ENCODE peak calls at places on chromosomes 2 and 18, in seven cellular contexts. M is tibial artery, E is sigmoid colon, H is epithelial cell of esophagus, Q is bronchial epithelial cell, Y is cardiac fibroblast, C is choroid plexus epithelial cell. S is an unnamed sample.

GRCh38 chr2:44680424-44680971 is 261.0 kb upstream of the SIX3 start:
- DNase-seq in M (no peak), H (no peak), E (no peak), Y (no peak), C (no peak), Q (no peak), S (no peak)

GRCh38 chr2:191020742-191021381 is 6.9 kb upstream of the STAT1 start:
- DNase-seq in C (peak), Q (peak), E (peak), M (peak), H (peak), Y (peak), S (no peak)

GRCh38 chr2:179545024-179545423 is 280.4 kb upstream of the SESTD1 start:
- DNase-seq in Q (no peak), E (no peak), Y (no peak), M (no peak), H (no peak), C (no peak), S (no peak)

GRCh38 chr2:133633851-133634250 is 65.6 kb upstream of the NCKAP5 start:
- DNase-seq in Y (peak), H (peak), E (no peak), C (peak), Q (peak), M (no peak), S (no peak)

GRCh38 chr2:102238039-102238756 is 51.4 kb downstream of the IL1RL2 start:
- DNase-seq in M (no peak), E (peak), H (no peak), Q (no peak), C (peak), Y (peak), S (no peak)

GRCh38 chr2:216539791-216540241 is 41.2 kb downstream of the RPL37A start:
- DNase-seq in Y (no peak), H (peak), E (no peak), M (no peak), Q (peak), C (no peak), S (peak)

GRCh38 chr2:17748745-17749144 is 4.9 kb downstream of the SMC6 start:
- DNase-seq in Q (no peak), Y (no peak), H (no peak), M (no peak), E (no peak), C (peak), S (no peak)

GRCh38 chr2:117128471-117128870 is 686.0 kb upstream of the DDX18 start:
- DNase-seq in H (no peak), Q (no peak), E (no peak), C (peak), Y (no peak), M (no peak), S (no peak)

GRCh38 chr2:192004188-192004963 is 157.5 kb upstream of the CAVIN2 start:
- DNase-seq in H (no peak), C (no peak), Y (no peak), E (no peak), M (no peak), Q (no peak), S (no peak)

GRCh38 chr2:140442319-140442718 is 1662.1 kb upstream of the NXPH2 start:
- DNase-seq in M (no peak), Q (no peak), Y (peak), H (no peak), E (no peak), C (peak), S (no peak)

GRCh38 chr2:134086594-134087219 is 167.2 kb upstream of the MGAT5 start:
- DNase-seq in Q (no peak), E (no peak), M (no peak), H (no peak), Y (no peak), C (no peak), S (no peak)

GRCh38 chr2:23489471-23490400 is 104.8 kb downstream of the KLHL29 start:
- DNase-seq in H (no peak), M (no peak), Q (no peak), E (no peak), C (no peak), Y (peak), S (no peak)

GRCh38 chr2:44169155-44169898 is 652 bp downstream of the PPM1B start:
- DNase-seq in H (peak), Y (peak), E (peak), M (no peak), Q (peak), C (peak), S (peak)

GRCh38 chr2:73925033-73925704 is 1.5 kb upstream of the DGUOK start:
- DNase-seq in M (no peak), E (peak), Y (no peak), H (no peak), Q (no peak), C (no peak), S (no peak)

GRCh38 chr18:36333418-36333817 is 35.9 kb downstream of the FHOD3 start:
- DNase-seq in Y (peak), M (no peak), E (no peak), H (no peak), Q (peak), C (no peak), S (no peak)

GRCh38 chr2:99680946-99681345 is 191.1 kb upstream of the REV1 start:
- DNase-seq in Q (peak), E (no peak), M (no peak), H (no peak), Y (peak), C (peak), S (no peak)

GRCh38 chr2:209463226-209463625 is 39.4 kb downstream of the MAP2 start:
- DNase-seq in M (no peak), H (no peak), E (no peak), C (peak), Y (peak), Q (no peak), S (no peak)

GRCh38 chr2:142415461-142415860 is 284.6 kb upstream of the LRP1B start:
- DNase-seq in E (no peak), C (no peak), M (no peak), Y (no peak), Q (no peak), H (no peak), S (no peak)

GRCh38 chr2:56337342-56337741 is 153.6 kb downstream of the CCDC85A start:
- DNase-seq in E (no peak), M (no peak), Y (no peak), Q (peak), C (no peak), H (no peak), S (peak)

GRCh38 chr18:21735452-21736015 is 5.1 kb upstream of the MIB1 start:
- DNase-seq in H (peak), Q (peak), C (peak), E (no peak), M (no peak), Y (peak), S (no peak)

DNA sequence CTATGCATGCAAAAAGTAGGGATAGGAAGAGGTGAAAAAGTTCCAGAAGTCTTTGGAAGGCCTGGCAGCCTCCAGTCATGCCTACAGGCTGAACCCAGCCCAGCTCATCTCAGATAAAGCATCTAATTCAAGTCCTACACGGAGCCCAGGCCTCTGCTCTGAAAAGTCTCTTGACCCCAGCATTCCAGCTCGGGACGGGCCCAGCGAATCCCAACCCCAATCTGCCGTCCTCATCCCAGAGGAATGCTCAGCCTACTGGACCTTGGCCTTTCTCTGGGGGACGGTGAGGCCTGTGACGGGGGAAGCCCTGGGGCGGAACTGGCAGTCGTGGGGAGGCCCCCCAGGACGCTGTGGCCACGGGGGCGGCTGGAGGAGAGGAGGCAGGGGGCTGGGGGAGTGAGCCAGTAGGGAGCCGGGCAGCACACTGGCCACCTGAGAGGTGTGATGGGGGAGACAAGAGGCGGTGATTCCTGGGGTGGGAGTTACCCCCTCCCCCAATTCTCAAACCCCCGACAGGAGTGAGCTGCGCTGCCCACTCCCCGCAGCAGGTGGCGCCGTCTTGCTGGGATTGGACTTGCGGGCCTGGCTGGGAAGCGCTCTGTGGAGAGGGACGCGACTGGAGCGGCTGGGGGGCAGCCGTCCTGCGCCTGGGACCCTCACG is 182.4 kb upstream of the HAAO start:
- DNase-seq in C (peak), E (peak), H (peak), Q (peak), Y (peak), M (peak), S (peak)
- TF ChIP-seq CTCF in C (peak), E (peak), H (peak), Q (peak), Y (peak), M (peak), S (peak)

DNA sequence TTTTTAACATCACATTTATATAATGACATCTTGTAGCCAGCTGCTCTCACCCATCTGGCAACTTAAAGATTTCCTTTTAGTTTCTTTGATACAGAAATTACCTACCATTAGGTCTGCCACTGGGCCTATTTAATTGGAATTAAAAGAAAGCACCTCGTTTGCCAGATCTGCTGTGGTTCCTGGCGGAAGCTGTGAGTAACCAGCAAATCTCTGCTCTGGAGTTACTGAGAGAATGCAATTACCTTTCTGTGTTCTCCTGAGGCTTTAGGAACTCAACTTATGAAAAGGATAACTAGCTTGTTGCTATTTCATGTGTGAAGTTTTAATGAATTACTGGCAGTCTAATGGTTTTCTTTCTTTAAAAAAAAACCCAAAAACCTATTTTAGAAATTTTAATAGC is 69.7 kb upstream of the LYPD6B start:
- DNase-seq in M (no peak), Y (no peak), H (no peak), Q (no peak), E (no peak), C (no peak), S (no peak)
- TF ChIP-seq CTCF in M (no peak), Y (no peak), H (no peak), Q (no peak), E (no peak), C (no peak), S (no peak)

GRCh38 chr2:30205456-30205855 is 25.9 kb upstream of the LBH start:
- DNase-seq in Q (no peak), E (peak), C (no peak), H (no peak), M (no peak), Y (no peak), S (no peak)
- TF ChIP-seq CTCF in Q (no peak), E (no peak), C (no peak), H (no peak), M (no peak), Y (no peak), S (no peak)

GRCh38 chr2:3587021-3587420 is 7.9 kb upstream of the COLEC11 start:
- DNase-seq in M (no peak), E (no peak), C (peak), H (no peak), Y (no peak), Q (no peak), S (no peak)

GRCh38 chr2:3584076-3584475 is 9.0 kb downstream of the RPS7 start:
- DNase-seq in H (no peak), M (no peak), Q (no peak), Y (no peak), C (no peak), E (no peak), S (no peak)

GRCh38 chr2:3584608-3585007 is 9.5 kb downstream of the RPS7 start:
- DNase-seq in Y (no peak), E (no peak), C (no peak), H (no peak), Q (no peak), M (no peak), S (no peak)

GRCh38 chr2:3586220-3586619 is 8.7 kb upstream of the COLEC11 start:
- DNase-seq in Y (no peak), E (no peak), C (no peak), Q (no peak), M (no peak), H (no peak), S (no peak)

GRCh38 chr2:3585239-3586109 is 9.4 kb upstream of the COLEC11 start:
- DNase-seq in C (peak), E (peak), M (peak), Y (peak), Q (no peak), H (no peak), S (no peak)
- TF ChIP-seq CTCF in C (no peak), E (no peak), M (no peak), Y (no peak), Q (no peak), H (no peak), S (no peak)

GRCh38 chr2:65291221-65292094 is 63.8 kb downstream of the ACTR2 start:
- DNase-seq in Q (no peak), C (no peak), M (no peak), Y (no peak), H (no peak), E (no peak), S (no peak)
- TF ChIP-seq CTCF in Q (no peak), C (no peak), M (no peak), Y (no peak), H (no peak), E (no peak), S (no peak)

DNA sequence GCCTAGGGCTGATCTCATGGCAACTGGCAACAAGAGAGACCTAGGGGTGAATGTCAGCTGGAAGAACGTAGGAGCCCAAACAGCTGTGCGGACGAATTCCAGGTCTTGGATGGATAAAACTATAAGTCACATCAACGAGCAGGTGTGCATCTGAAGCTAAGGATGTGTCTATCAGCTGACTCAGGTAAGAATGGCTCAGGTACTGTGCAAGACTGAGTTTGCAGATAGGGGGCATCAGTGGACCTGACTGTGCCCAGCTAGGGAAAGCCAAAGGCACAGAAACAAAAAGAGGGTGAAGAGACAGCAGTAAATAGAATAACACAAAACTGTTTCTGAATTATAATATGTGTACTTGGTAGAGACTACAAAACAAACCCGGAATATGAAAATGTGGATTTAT is 357.3 kb downstream of the ZEB2 start:
- DNase-seq in M (no peak), C (peak), Q (peak), Y (peak), E (no peak), H (peak), S (peak)
- TF ChIP-seq CTCF in M (no peak), C (peak), Q (peak), Y (peak), E (no peak), H (peak), S (peak)